ENCODE peak calls at places on chromosome 22, in four cellular contexts. One of them, this sample, is unnamed.

GRCh38 chr22:23509571-23510302 is 70.4 kb downstream of the IGLL1 start:
- DNase-seq in K562: no peak
- DNase-seq in HL-60: no peak
- DNase-seq in GM12878: no peak
- DNase-seq in this sample: no peak

GRCh38 chr22:19657252-19658056 is 56.8 kb upstream of the SEPTIN5 start:
- DNase-seq in K562: no peak
- DNase-seq in HL-60: no peak
- DNase-seq in GM12878: no peak
- DNase-seq in this sample: no peak

GRCh38 chr22:36365020-36365411 is 22.8 kb downstream of the MYH9 start:
- DNase-seq in K562: peak
- DNase-seq in HL-60: no peak
- DNase-seq in GM12878: no peak
- DNase-seq in this sample: peak

GRCh38 chr22:40694409-40694808 is 15.1 kb downstream of the MCHR1 start:
- DNase-seq in K562: no peak
- DNase-seq in HL-60: no peak
- DNase-seq in GM12878: no peak
- DNase-seq in this sample: no peak

GRCh38 chr22:27331526-27332281 is 469.9 kb downstream of the MN1 start:
- DNase-seq in K562: no peak
- DNase-seq in HL-60: no peak
- DNase-seq in GM12878: no peak
- DNase-seq in this sample: no peak

GRCh38 chr22:38802671-38803121 is 8.8 kb upstream of the DNAL4 start:
- DNase-seq in K562: peak
- DNase-seq in HL-60: no peak
- DNase-seq in GM12878: no peak
- DNase-seq in this sample: no peak

GRCh38 chr22:29706991-29707390 is 12.8 kb upstream of the CABP7 start:
- DNase-seq in K562: no peak
- DNase-seq in HL-60: no peak
- DNase-seq in GM12878: no peak
- DNase-seq in this sample: no peak

GRCh38 chr22:37862570-37863325 is 13.5 kb downstream of the EIF3L start:
- DNase-seq in K562: no peak
- DNase-seq in HL-60: no peak
- DNase-seq in GM12878: no peak
- DNase-seq in this sample: no peak

GRCh38 chr22:40911772-40912171 is 39.4 kb upstream of the RBX1 start:
- DNase-seq in K562: no peak
- DNase-seq in HL-60: no peak
- DNase-seq in GM12878: no peak
- DNase-seq in this sample: no peak

GRCh38 chr22:36928826-36929535 is 15.6 kb downstream of the CSF2RB start:
- DNase-seq in K562: no peak
- DNase-seq in HL-60: no peak
- DNase-seq in GM12878: no peak
- DNase-seq in this sample: no peak

GRCh38 chr22:39117585-39118191 is 20.6 kb downstream of the APOBEC3H start:
- DNase-seq in K562: peak
- DNase-seq in HL-60: no peak
- DNase-seq in GM12878: peak
- DNase-seq in this sample: no peak

GRCh38 chr22:36027579-36027959 is 1.1 kb downstream of the RBFOX2 start:
- DNase-seq in K562: no peak
- DNase-seq in HL-60: no peak
- DNase-seq in GM12878: no peak
- DNase-seq in this sample: no peak

GRCh38 chr22:28438183-28438778 is 241.4 kb downstream of the TTC28 start:
- DNase-seq in K562: no peak
- DNase-seq in HL-60: no peak
- DNase-seq in GM12878: no peak
- DNase-seq in this sample: no peak

GRCh38 chr22:45224331-45224730 is 16.4 kb downstream of the KIAA0930 start:
- DNase-seq in K562: no peak
- DNase-seq in HL-60: no peak
- DNase-seq in GM12878: no peak
- DNase-seq in this sample: no peak

GRCh38 chr22:45227645-45228400 is 12.9 kb downstream of the KIAA0930 start:
- DNase-seq in K562: no peak
- DNase-seq in HL-60: no peak
- DNase-seq in GM12878: no peak
- DNase-seq in this sample: no peak

GRCh38 chr22:45224988-45225731 is 15.5 kb downstream of the KIAA0930 start:
- DNase-seq in K562: no peak
- DNase-seq in HL-60: no peak
- DNase-seq in GM12878: no peak
- DNase-seq in this sample: no peak

GRCh38 chr22:45226681-45227186 is 14.0 kb downstream of the KIAA0930 start:
- DNase-seq in K562: no peak
- DNase-seq in HL-60: peak
- DNase-seq in GM12878: no peak
- DNase-seq in this sample: no peak

GRCh38 chr22:45225732-45226560 is 14.7 kb downstream of the KIAA0930 start:
- DNase-seq in K562: no peak
- DNase-seq in HL-60: peak
- DNase-seq in GM12878: no peak
- DNase-seq in this sample: no peak
- TF ChIP-seq SPI1 in K562: no peak
- TF ChIP-seq SPI1 in HL-60: no peak
- TF ChIP-seq SPI1 in GM12878: no peak
- TF ChIP-seq SPI1 in this sample: no peak

GRCh38 chr22:30921108-30921507 is 47.5 kb downstream of the MORC2 start:
- DNase-seq in K562: no peak
- DNase-seq in HL-60: no peak
- DNase-seq in GM12878: no peak
- DNase-seq in this sample: no peak
- TF ChIP-seq SPI1 in K562: no peak
- TF ChIP-seq SPI1 in HL-60: no peak
- TF ChIP-seq SPI1 in GM12878: no peak
- TF ChIP-seq SPI1 in this sample: no peak

GRCh38 chr22:48919187-48919590 is 908.5 kb downstream of the BRD1 start:
- DNase-seq in K562: no peak
- DNase-seq in HL-60: no peak
- DNase-seq in GM12878: no peak
- DNase-seq in this sample: no peak
- TF ChIP-seq SPI1 in K562: no peak
- TF ChIP-seq SPI1 in HL-60: no peak
- TF ChIP-seq SPI1 in GM12878: no peak
- TF ChIP-seq SPI1 in this sample: no peak

GRCh38 chr22:47052236-47053012 is 290.0 kb downstream of the TBC1D22A start:
- DNase-seq in K562: no peak
- DNase-seq in HL-60: no peak
- DNase-seq in GM12878: no peak
- DNase-seq in this sample: no peak

GRCh38 chr22:47054231-47055072 is 292.0 kb downstream of the TBC1D22A start:
- DNase-seq in K562: no peak
- DNase-seq in HL-60: no peak
- DNase-seq in GM12878: no peak
- DNase-seq in this sample: no peak

GRCh38 chr22:47055073-47055355 is 292.6 kb downstream of the TBC1D22A start:
- DNase-seq in K562: no peak
- DNase-seq in HL-60: no peak
- DNase-seq in GM12878: no peak
- DNase-seq in this sample: no peak

GRCh38 chr22:47053013-47053864 is 290.8 kb downstream of the TBC1D22A start:
- DNase-seq in K562: no peak
- DNase-seq in HL-60: no peak
- DNase-seq in GM12878: no peak
- DNase-seq in this sample: no peak

GRCh38 chr22:47053865-47054185 is 291.4 kb downstream of the TBC1D22A start:
- DNase-seq in K562: no peak
- DNase-seq in HL-60: no peak
- DNase-seq in GM12878: no peak
- DNase-seq in this sample: no peak
- TF ChIP-seq SPI1 in K562: no peak
- TF ChIP-seq SPI1 in HL-60: no peak
- TF ChIP-seq SPI1 in GM12878: no peak
- TF ChIP-seq SPI1 in this sample: no peak

DNA sequence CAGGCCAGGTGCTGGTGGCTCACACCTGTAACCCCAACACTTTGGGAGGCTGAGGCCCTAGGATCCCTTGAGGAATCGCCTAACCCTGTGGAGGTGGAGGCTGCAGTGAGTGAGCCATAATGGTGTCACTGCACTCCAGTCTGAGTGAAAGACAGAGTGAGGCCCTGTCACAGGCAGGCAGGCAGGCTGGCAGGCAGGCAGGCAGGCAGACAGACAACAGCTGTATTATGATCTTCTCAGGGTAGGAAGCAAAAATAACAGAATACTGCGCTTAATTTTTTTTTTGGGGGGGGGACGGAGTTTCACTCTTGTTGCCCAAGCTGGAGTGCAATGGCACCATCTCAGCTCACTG is 3901.6 kb upstream of the OR11H1 start:
- DNase-seq in K562: no peak
- DNase-seq in HL-60: no peak
- DNase-seq in GM12878: no peak
- DNase-seq in this sample: no peak
- TF ChIP-seq SPI1 in K562: no peak
- TF ChIP-seq SPI1 in HL-60: no peak
- TF ChIP-seq SPI1 in GM12878: no peak
- TF ChIP-seq SPI1 in this sample: no peak

GRCh38 chr22:31625661-31626426 is 36.2 kb downstream of the PISD start:
- DNase-seq in K562: peak
- DNase-seq in HL-60: no peak
- DNase-seq in GM12878: no peak
- DNase-seq in this sample: no peak
- TF ChIP-seq SPI1 in K562: no peak
- TF ChIP-seq SPI1 in HL-60: no peak
- TF ChIP-seq SPI1 in GM12878: no peak
- TF ChIP-seq SPI1 in this sample: no peak

GRCh38 chr22:42439021-42439420 is 6.8 kb upstream of the NFAM1 start:
- DNase-seq in K562: no peak
- DNase-seq in HL-60: no peak
- DNase-seq in GM12878: no peak
- DNase-seq in this sample: no peak
- TF ChIP-seq SPI1 in K562: no peak
- TF ChIP-seq SPI1 in HL-60: peak
- TF ChIP-seq SPI1 in GM12878: peak
- TF ChIP-seq SPI1 in this sample: peak

GRCh38 chr22:21669026-21669425 is 3.2 kb downstream of the PPIL2 start:
- DNase-seq in K562: no peak
- DNase-seq in HL-60: no peak
- DNase-seq in GM12878: no peak
- DNase-seq in this sample: no peak
- TF ChIP-seq SPI1 in K562: no peak
- TF ChIP-seq SPI1 in HL-60: no peak
- TF ChIP-seq SPI1 in GM12878: no peak
- TF ChIP-seq SPI1 in this sample: no peak

This sample was measured in GM12891.